ENCODE peak calls at places on chromosomes 16 and 17, in six cellular contexts. G, P, M, D, Y and S are unnamed samples.

GRCh38 chr17:71472809-71473789 is 647.7 kb upstream of the SOX9 start:
- DNase-seq in G (no peak), P (peak), M (peak), D (no peak), Y (no peak), S (no peak)

GRCh38 chr17:70622382-70623260 is 453.3 kb downstream of the KCNJ2 start:
- DNase-seq in G (no peak), P (peak), M (peak), D (no peak), Y (peak), S (no peak)

GRCh38 chr16:637081-638018 is 1.2 kb upstream of the METTL26 start:
- DNase-seq in G (peak), P (no peak), M (peak), D (peak), Y (peak), S (peak)

GRCh38 chr16:1746693-1747195 is 24.6 kb downstream of the NME3 start:
- DNase-seq in G (no peak), P (no peak), M (peak), D (no peak), Y (no peak), S (no peak)

GRCh38 chr16:69412287-69412686 is 12.1 kb upstream of the CYB5B start:
- DNase-seq in G (no peak), P (no peak), M (peak), D (no peak), Y (no peak), S (no peak)

GRCh38 chr17:60158751-60159478 is 9.1 kb downstream of the CA4 start:
- DNase-seq in G (no peak), P (no peak), M (no peak), D (no peak), Y (no peak), S (no peak)

GRCh38 chr16:12089492-12090161 is 113.1 kb downstream of the SNX29 start:
- DNase-seq in G (peak), P (peak), M (peak), D (no peak), Y (peak), S (peak)

GRCh38 chr16:4736546-4736945 is 2.2 kb downstream of the DNAAF8 start:
- DNase-seq in G (no peak), P (no peak), M (no peak), D (no peak), Y (no peak), S (no peak)

GRCh38 chr17:2396568-2397246 is 4.2 kb downstream of the MNT start:
- DNase-seq in G (peak), P (peak), M (peak), D (no peak), Y (peak), S (peak)

GRCh38 chr17:50889528-50890118 is 23.5 kb upstream of the TOB1 start:
- DNase-seq in G (no peak), P (no peak), M (no peak), D (no peak), Y (no peak), S (no peak)

GRCh38 chr16:27827765-27828164 is 235.7 kb downstream of the GSG1L start:
- DNase-seq in G (no peak), P (no peak), M (no peak), D (no peak), Y (no peak), S (no peak)

GRCh38 chr16:86545927-86546637 is 9.0 kb downstream of the MTHFSD start:
- DNase-seq in G (no peak), P (no peak), M (no peak), D (no peak), Y (no peak), S (no peak)

GRCh38 chr16:1997591-1998359 is 8.0 kb downstream of the SYNGR3 start:
- DNase-seq in G (no peak), P (no peak), M (peak), D (no peak), Y (no peak), S (no peak)

GRCh38 chr17:81162491-81162890 is 2.8 kb upstream of the PVALEF start:
- DNase-seq in G (no peak), P (no peak), M (no peak), D (no peak), Y (no peak), S (no peak)

GRCh38 chr17:2018716-2019490 is 6.2 kb downstream of the RTN4RL1 start:
- DNase-seq in G (no peak), P (no peak), M (no peak), D (no peak), Y (no peak), S (no peak)

GRCh38 chr17:18981642-18982424 is 22.7 kb downstream of the FAM83G start:
- DNase-seq in G (peak), P (no peak), M (peak), D (no peak), Y (peak), S (no peak)

GRCh38 chr17:17414316-17414937 is 62.4 kb upstream of the MED9 start:
- DNase-seq in G (no peak), P (no peak), M (peak), D (no peak), Y (no peak), S (no peak)

GRCh38 chr17:17051380-17051779 is 9.1 kb downstream of the MPRIP start:
- DNase-seq in G (peak), P (no peak), M (no peak), D (no peak), Y (no peak), S (no peak)

GRCh38 chr16:63188076-63188771 is 1152.0 kb upstream of the CDH8 start:
- DNase-seq in G (no peak), P (no peak), M (no peak), D (no peak), Y (no peak), S (no peak)

GRCh38 chr16:53509906-53510703 is 7.1 kb upstream of the AKTIP start:
- DNase-seq in G (peak), P (peak), M (peak), D (peak), Y (peak), S (peak)

GRCh38 chr16:86566601-86566965 is at the start of gene FOXC2:
- DNase-seq in G (peak), P (peak), M (peak), D (peak), Y (peak), S (peak)

GRCh38 chr17:40938981-40939380 is 1.5 kb upstream of the KRT23 start:
- DNase-seq in G (no peak), P (no peak), M (no peak), D (no peak), Y (no peak), S (no peak)

GRCh38 chr16:72072514-72073342 is 9.7 kb downstream of the HPR start:
- DNase-seq in G (no peak), P (no peak), M (peak), D (no peak), Y (no peak), S (no peak)

GRCh38 chr16:886802-887731 is 83.7 kb downstream of the LMF1 start:
- DNase-seq in G (no peak), P (no peak), M (no peak), D (no peak), Y (no peak), S (no peak)

GRCh38 chr16:85935957-85936760 is 37.2 kb downstream of the IRF8 start:
- DNase-seq in G (no peak), P (peak), M (peak), D (peak), Y (no peak), S (peak)

GRCh38 chr17:47400333-47400732 is 76.6 kb downstream of the EFCAB13 start:
- DNase-seq in G (no peak), P (no peak), M (no peak), D (no peak), Y (no peak), S (no peak)